ENCODE peak calls at places on chromosomes 11 and 22, in ten cellular contexts. P is GM23338; D is A549; W is tibial artery; A is fibroblast of villous mesenchyme; K is astrocyte of the spinal cord; F is IMR-90; N is CD8-positive, alpha-beta T cell; M is thoracic aorta; R is fibroblast of the aortic adventitia. X is an unnamed sample.

GRCh38 chr11:77471520-77472234 is 2.2 kb downstream of the PAK1 start:
- DNase-seq in P (peak), W (no peak), F (no peak), M (no peak), K (no peak), R (no peak), N (no peak), A (no peak), D (peak), X (no peak)

GRCh38 chr11:88555018-88555828 is 217.7 kb upstream of the CTSC start:
- DNase-seq in M (no peak), A (peak), F (peak), P (no peak), K (peak), N (no peak), D (peak), W (peak), R (peak), X (peak)

GRCh38 chr11:66467034-66467659 is 442 bp downstream of the PELI3 start:
- DNase-seq in P (peak), A (peak), K (peak), W (no peak), M (no peak), R (peak), N (no peak), D (peak), F (peak), X (peak)

GRCh38 chr22:19805821-19806212 is 45.2 kb downstream of the TBX1 start:
- DNase-seq in M (no peak), F (no peak), P (no peak), A (no peak), W (peak), N (no peak), D (no peak), R (no peak), K (no peak), X (no peak)

GRCh38 chr11:115505165-115505564 is 950 bp upstream of the CADM1 start:
- DNase-seq in K (no peak), W (no peak), P (peak), M (no peak), A (no peak), R (no peak), F (no peak), N (no peak), D (no peak), X (no peak)

GRCh38 chr22:48234011-48234410 is 1471.6 kb downstream of the TBC1D22A start:
- DNase-seq in P (no peak), K (no peak), R (no peak), D (no peak), W (no peak), M (no peak), F (no peak), A (no peak), N (no peak), X (peak)

GRCh38 chr11:97454988-97455387 is 1065.2 kb downstream of the JRKL start:
- DNase-seq in R (peak), D (no peak), P (peak), W (no peak), F (no peak), A (peak), K (peak), M (no peak), N (no peak), X (no peak)

GRCh38 chr11:118171274-118172062 is 5.0 kb downstream of the SCN2B start:
- DNase-seq in P (peak), K (peak), W (peak), N (peak), F (peak), D (peak), R (peak), M (no peak), A (peak), X (peak)

GRCh38 chr11:117759305-117759704 is 37.7 kb downstream of the DSCAML1 start:
- DNase-seq in F (no peak), W (no peak), P (peak), M (no peak), K (no peak), N (no peak), R (no peak), A (no peak), D (no peak), X (no peak)

GRCh38 chr22:50506611-50507420 is 686 bp downstream of the LMF2 start:
- DNase-seq in F (no peak), N (no peak), W (no peak), M (no peak), D (no peak), R (no peak), P (no peak), K (no peak), A (no peak), X (no peak)

GRCh38 chr22:49768077-49768476 is 59.6 kb downstream of the BRD1 start:
- DNase-seq in N (no peak), W (no peak), R (no peak), A (no peak), K (no peak), F (no peak), D (no peak), M (no peak), P (no peak), X (no peak)

GRCh38 chr22:29712119-29712518 is 7.7 kb upstream of the CABP7 start:
- DNase-seq in F (no peak), W (no peak), A (no peak), D (no peak), K (no peak), N (no peak), R (no peak), M (no peak), P (no peak), X (no peak)

GRCh38 chr11:122900803-122901202 is 18.2 kb downstream of the JHY start:
- DNase-seq in N (no peak), D (no peak), K (no peak), W (no peak), R (no peak), A (no peak), M (no peak), P (no peak), F (peak), X (peak)

GRCh38 chr11:132855516-132855915 is 676.8 kb downstream of the OPCML start:
- DNase-seq in P (no peak), F (no peak), D (no peak), M (no peak), W (no peak), K (no peak), R (no peak), A (no peak), N (no peak), X (no peak)

GRCh38 chr11:131109256-131109655 is 193.0 kb upstream of the SNX19 start:
- DNase-seq in P (no peak), A (no peak), F (peak), W (no peak), R (no peak), N (no peak), M (no peak), D (no peak), K (no peak), X (peak)

GRCh38 chr11:64107300-64107699 is 58.6 kb downstream of the MACROD1 start:
- DNase-seq in K (no peak), R (no peak), F (no peak), D (no peak), W (no peak), A (no peak), M (no peak), P (no peak), N (no peak), X (no peak)

GRCh38 chr11:63783925-63784592 is 15.5 kb upstream of the ZFTA start:
- DNase-seq in N (no peak), R (no peak), K (no peak), P (no peak), D (no peak), A (no peak), M (no peak), F (no peak), W (no peak), X (no peak)

GRCh38 chr11:34165786-34166557 is 60.5 kb downstream of the NAT10 start:
- DNase-seq in F (no peak), W (no peak), A (no peak), N (no peak), K (no peak), D (no peak), R (no peak), M (no peak), P (peak), X (no peak)

GRCh38 chr22:34380532-34380931 is 460.3 kb upstream of the LARGE1 start:
- DNase-seq in A (no peak), M (no peak), W (no peak), D (no peak), P (no peak), K (no peak), F (no peak), R (no peak), N (no peak), X (no peak)

GRCh38 chr11:102229510-102230119 is 87.7 kb upstream of the BIRC3 start:
- DNase-seq in M (no peak), R (no peak), P (no peak), W (no peak), D (no peak), N (no peak), A (no peak), K (no peak), F (no peak), X (no peak)

GRCh38 chr11:67436459-67437081 is 912 bp downstream of the PTPRCAP start:
- DNase-seq in A (no peak), K (peak), F (no peak), R (no peak), N (no peak), M (no peak), D (no peak), W (no peak), P (peak), X (no peak)

GRCh38 chr22:24424001-24424900 is 3.1 kb upstream of the ADORA2A start:
- DNase-seq in K (no peak), D (no peak), M (no peak), R (no peak), P (peak), A (no peak), W (no peak), N (no peak), F (no peak), X (no peak)

GRCh38 chr11:130480166-130480565 is 31.7 kb downstream of the ADAMTS15 start:
- DNase-seq in N (no peak), A (peak), M (no peak), F (peak), W (no peak), D (no peak), P (no peak), R (peak), K (peak), X (peak)

GRCh38 chr11:57597971-57598830 is 716 bp downstream of the SERPING1 start:
- DNase-seq in M (peak), F (peak), N (no peak), K (no peak), A (peak), R (peak), D (no peak), P (peak), W (peak), X (peak)

GRCh38 chr22:47619631-47620030 is 857.2 kb downstream of the TBC1D22A start:
- DNase-seq in P (no peak), R (no peak), W (no peak), M (no peak), K (no peak), A (no peak), F (no peak), N (no peak), D (no peak), X (no peak)

GRCh38 chr11:16364250-16364649 is 7.9 kb upstream of the SOX6 start:
- DNase-seq in R (no peak), F (no peak), A (no peak), K (no peak), D (no peak), P (no peak), M (no peak), W (no peak), N (no peak), X (no peak)

GRCh38 chr22:25420925-25421904 is 143.3 kb upstream of the GRK3 start:
- DNase-seq in N (no peak), M (no peak), R (peak), F (no peak), D (peak), P (peak), K (no peak), A (no peak), W (no peak), X (no peak)

GRCh38 chr22:50684501-50684900 is 11.9 kb downstream of the SHANK3 start:
- DNase-seq in N (no peak), P (no peak), W (no peak), D (no peak), M (no peak), K (no peak), R (no peak), F (no peak), A (no peak), X (no peak)

GRCh38 chr11:45489281-45489906 is 176.0 kb downstream of the CHST1 start:
- DNase-seq in F (no peak), A (no peak), K (no peak), D (no peak), P (peak), N (no peak), W (no peak), M (no peak), R (no peak), X (no peak)

GRCh38 chr11:125890447-125891100 is 3.1 kb downstream of the HYLS1 start:
- DNase-seq in W (no peak), A (peak), P (no peak), F (peak), R (peak), K (no peak), D (no peak), M (no peak), N (no peak), X (no peak)

GRCh38 chr22:39646614-39647210 is 76.2 kb downstream of the CACNA1I start:
- DNase-seq in N (no peak), F (no peak), K (no peak), W (no peak), D (no peak), A (no peak), M (no peak), P (no peak), R (no peak), X (no peak)
- TF ChIP-seq CTCF in N (no peak), F (no peak), K (no peak), W (no peak), D (no peak), A (no peak), M (no peak), P (no peak), R (no peak), X (no peak)

GRCh38 chr11:15146271-15147003 is 31.7 kb downstream of the INSC start:
- DNase-seq in M (no peak), P (no peak), R (peak), D (no peak), K (peak), A (no peak), F (peak), W (no peak), N (no peak), X (peak)

GRCh38 chr11:15150507-15150906 is 35.8 kb downstream of the INSC start:
- DNase-seq in R (no peak), A (no peak), P (no peak), F (no peak), W (no peak), D (no peak), M (no peak), N (no peak), K (no peak), X (no peak)

GRCh38 chr11:15149050-15149449 is 34.3 kb downstream of the INSC start:
- DNase-seq in N (no peak), P (no peak), K (no peak), A (no peak), M (no peak), F (no peak), W (no peak), D (no peak), R (no peak), X (no peak)

GRCh38 chr11:15145635-15146034 is 30.9 kb downstream of the INSC start:
- DNase-seq in K (no peak), R (no peak), F (no peak), A (no peak), N (no peak), P (no peak), D (no peak), W (no peak), M (no peak), X (no peak)

GRCh38 chr11:15148181-15148580 is 33.5 kb downstream of the INSC start:
- DNase-seq in A (no peak), D (no peak), W (no peak), N (no peak), R (peak), F (peak), M (no peak), P (no peak), K (peak), X (peak)
- H3K4me3 ChIP-seq in A (no peak), D (no peak), W (no peak), N (no peak), R (no peak), F (no peak), M (no peak), P (no peak), K (no peak), X (no peak)

GRCh38 chr11:12091957-12092558 is 18.3 kb upstream of the MICAL2 start:
- DNase-seq in D (no peak), A (peak), P (no peak), N (no peak), K (no peak), W (peak), M (no peak), R (no peak), F (no peak), X (peak)
- TF ChIP-seq CTCF in D (no peak), A (peak), P (no peak), N (no peak), K (peak), W (peak), M (peak), R (no peak), F (peak), X (peak)

DNA sequence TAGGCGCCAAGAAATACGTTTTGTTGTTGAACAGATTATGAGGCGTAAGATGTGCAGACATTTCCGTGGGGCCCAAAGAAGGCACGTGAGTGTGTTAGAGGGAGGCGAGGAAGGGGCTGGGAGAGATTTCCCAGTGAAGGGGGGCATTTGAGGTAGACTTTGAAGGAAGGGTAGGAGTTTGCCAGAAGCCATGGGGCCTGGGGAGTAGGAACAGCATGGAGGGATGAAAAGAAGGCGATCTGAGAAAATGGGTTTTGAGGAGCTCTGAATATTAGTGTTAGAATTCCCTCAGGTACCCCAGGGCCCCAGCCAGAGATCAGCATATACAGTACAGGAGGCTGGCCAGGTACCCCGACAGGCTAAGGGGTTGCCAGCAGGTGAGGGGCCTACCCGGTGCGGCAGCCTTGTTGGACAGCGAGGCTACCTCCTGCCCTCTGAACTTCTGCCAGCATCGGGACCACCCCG is 414 bp upstream of the MIEF1 start:
- DNase-seq in K (no peak), M (no peak), P (no peak), D (no peak), R (no peak), W (no peak), F (no peak), N (no peak), A (no peak), X (no peak)
- H3K4me3 ChIP-seq in K (peak), M (peak), P (peak), D (peak), R (peak), W (peak), F (peak), N (peak), A (peak), X (peak)

GRCh38 chr22:17201285-17201945 is 17.8 kb downstream of the ADA2 start:
- DNase-seq in D (peak), A (peak), M (no peak), N (no peak), W (no peak), R (peak), K (no peak), F (peak), P (peak), X (peak)

GRCh38 chr22:17205432-17205831 is 13.8 kb downstream of the ADA2 start:
- DNase-seq in K (no peak), P (no peak), N (no peak), M (no peak), R (no peak), W (no peak), D (no peak), F (no peak), A (no peak), X (no peak)
- TF ChIP-seq CTCF in K (peak), P (no peak), N (no peak), M (no peak), R (no peak), W (no peak), D (no peak), F (no peak), A (no peak), X (no peak)

GRCh38 chr22:26646158-26646557 is 11.2 kb upstream of the MIAT start:
- DNase-seq in M (no peak), K (no peak), D (no peak), N (no peak), F (peak), R (no peak), A (peak), P (no peak), W (no peak), X (peak)
- H3K4me3 ChIP-seq in M (no peak), K (no peak), D (no peak), N (no peak), F (no peak), R (no peak), A (no peak), P (peak), W (no peak), X (no peak)

GRCh38 chr11:2122907-2123627 is 16.1 kb downstream of the IGF2 start:
- DNase-seq in K (no peak), A (no peak), N (no peak), M (no peak), R (no peak), P (no peak), D (no peak), W (no peak), F (no peak), X (no peak)
- TF ChIP-seq CTCF in K (peak), A (no peak), N (no peak), M (no peak), R (no peak), P (no peak), D (no peak), W (no peak), F (no peak), X (no peak)

GRCh38 chr11:112884012-112884767 is 77.0 kb upstream of the NCAM1 start:
- DNase-seq in P (no peak), M (no peak), A (no peak), K (no peak), F (no peak), R (peak), W (no peak), D (no peak), N (no peak), X (peak)

GRCh38 chr11:112882494-112883381 is 78.5 kb upstream of the NCAM1 start:
- DNase-seq in P (no peak), R (peak), K (no peak), A (no peak), D (no peak), M (no peak), W (no peak), N (no peak), F (no peak), X (no peak)

GRCh38 chr11:112880454-112880853 is 80.8 kb upstream of the NCAM1 start:
- DNase-seq in A (no peak), R (no peak), P (no peak), N (no peak), K (no peak), M (no peak), W (no peak), F (no peak), D (no peak), X (no peak)

GRCh38 chr11:112878228-112878627 is 83.0 kb upstream of the NCAM1 start:
- DNase-seq in K (no peak), M (no peak), A (no peak), D (no peak), R (no peak), N (no peak), W (no peak), P (no peak), F (no peak), X (no peak)

DNA sequence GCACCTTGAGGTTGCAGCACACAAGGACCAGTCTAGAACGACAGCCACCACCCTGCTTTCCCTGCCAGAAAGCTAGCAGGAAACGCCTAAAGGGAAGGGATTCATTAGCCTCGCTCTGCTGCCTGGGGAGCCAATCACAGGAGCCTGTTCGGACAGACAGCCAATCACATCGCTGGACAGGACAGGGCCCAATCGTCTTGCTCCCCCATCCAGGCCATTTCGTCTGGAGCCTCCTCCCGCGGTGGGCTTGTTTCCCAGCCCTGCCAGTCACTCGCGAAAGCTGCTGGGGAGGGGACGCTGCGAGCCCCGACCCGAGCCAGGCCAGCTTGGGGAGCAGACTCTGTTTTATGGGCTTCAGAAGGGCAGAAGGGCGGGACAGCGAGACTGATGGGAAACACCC is 79.8 kb upstream of the NCAM1 start:
- DNase-seq in F (no peak), P (peak), M (peak), W (no peak), D (peak), K (peak), R (peak), N (no peak), A (peak), X (peak)
- H3K4me3 ChIP-seq in F (no peak), P (peak), M (peak), W (peak), D (no peak), K (peak), R (peak), N (no peak), A (no peak), X (peak)

DNA sequence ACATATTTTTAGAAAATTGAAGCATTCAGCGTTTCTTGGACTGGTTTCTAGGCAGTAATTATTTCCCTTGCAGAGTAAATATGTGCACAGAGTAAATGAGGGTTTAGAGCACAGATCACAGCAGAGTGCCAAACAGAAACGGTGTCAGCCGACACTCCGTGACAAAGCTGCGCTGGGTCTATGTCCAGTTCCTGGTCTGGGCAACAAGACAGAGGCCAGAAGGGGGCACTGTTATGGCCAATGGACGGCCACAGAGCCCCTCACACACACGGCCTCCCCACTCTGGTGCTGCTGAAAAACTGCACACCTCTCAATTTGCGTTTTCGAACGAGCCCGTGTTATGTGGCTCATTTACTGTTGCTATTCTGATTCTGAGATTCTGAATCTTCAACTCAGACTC is 180.7 kb downstream of the MPPED1 start:
- DNase-seq in W (no peak), R (peak), N (no peak), K (no peak), A (no peak), D (peak), M (no peak), P (peak), F (peak), X (no peak)
- TF ChIP-seq CTCF in W (no peak), R (peak), N (no peak), K (no peak), A (no peak), D (no peak), M (no peak), P (peak), F (peak), X (peak)

GRCh38 chr22:37546436-37547248 is 13.6 kb upstream of the CDC42EP1 start:
- DNase-seq in M (no peak), R (peak), F (peak), K (peak), D (no peak), P (peak), N (no peak), A (peak), W (peak), X (peak)
- H3K4me3 ChIP-seq in M (peak), R (no peak), F (no peak), K (no peak), D (no peak), P (peak), N (no peak), A (no peak), W (peak), X (no peak)